ENCODE peak calls at places on chromosome 2, in five cellular contexts. X is lower lobe of right lung; Q is uterus; O is CD8-positive, alpha-beta T cell; K is GM23338. C is an unnamed sample.

GRCh38 chr2:85712849-85713612 is 18.9 kb downstream of the GNLY start:
- DNase-seq in X (peak; percentile 95), Q (no peak), O (no peak), K (no peak), C (no peak)

GRCh38 chr2:215461836-215462532 is 26.1 kb upstream of the FN1 start:
- DNase-seq in X (no peak), Q (no peak), O (no peak), K (no peak), C (no peak)

GRCh38 chr2:29192526-29192925 is 77.3 kb downstream of the CLIP4 start:
- DNase-seq in X (no peak), Q (no peak), O (no peak), K (no peak), C (no peak)

GRCh38 chr2:12059616-12060441 is 313.4 kb downstream of the LPIN1 start:
- DNase-seq in X (no peak), Q (no peak), O (no peak), K (no peak), C (no peak)

GRCh38 chr2:185373226-185373625 is 365.4 kb upstream of the FSIP2 start:
- DNase-seq in X (no peak), Q (no peak), O (no peak), K (no peak), C (no peak)

GRCh38 chr2:70684846-70685622 is 83.0 kb downstream of the ADD2 start:
- DNase-seq in X (no peak), Q (no peak), O (no peak), K (no peak), C (peak; percentile 3)

GRCh38 chr2:127043367-127044164 is 63.4 kb downstream of the BIN1 start:
- DNase-seq in X (no peak), Q (no peak), O (no peak), K (peak; percentile 49), C (no peak)

GRCh38 chr2:180255981-180256380 is 248.9 kb upstream of the CWC22 start:
- DNase-seq in X (no peak), Q (no peak), O (no peak), K (no peak), C (no peak)

GRCh38 chr2:238863231-238863630 is 15.3 kb downstream of the TWIST2 start:
- DNase-seq in X (no peak), Q (no peak), O (no peak), K (no peak), C (no peak)

GRCh38 chr2:111162718-111163331 is 42.1 kb downstream of the BCL2L11 start:
- DNase-seq in X (no peak), Q (no peak), O (no peak), K (no peak), C (no peak)

GRCh38 chr2:10256031-10256524 is 46.6 kb upstream of the HPCAL1 start:
- DNase-seq in X (peak; percentile 41), Q (no peak), O (no peak), K (no peak), C (no peak)

GRCh38 chr2:132668986-132669853 is 785 bp downstream of the LYPD1 start:
- DNase-seq in X (no peak), Q (no peak), O (no peak), K (peak; percentile 68), C (peak; percentile 44)
- TF ChIP-seq CTCF in X (no peak), Q (no peak), O (no peak), K (peak; percentile 19), C (peak; percentile 84)

GRCh38 chr2:24342110-24342910 is 18.0 kb downstream of the ITSN2 start:
- DNase-seq in X (no peak), Q (no peak), O (no peak), K (no peak), C (no peak)

GRCh38 chr2:24339856-24340262 is 20.5 kb downstream of the ITSN2 start:
- DNase-seq in X (no peak), Q (no peak), O (no peak), K (no peak), C (no peak)

GRCh38 chr2:24345937-24346336 is 14.4 kb downstream of the ITSN2 start:
- DNase-seq in X (no peak), Q (no peak), O (no peak), K (no peak), C (no peak)

GRCh38 chr2:24337958-24338357 is 22.4 kb downstream of the ITSN2 start:
- DNase-seq in X (no peak), Q (no peak), O (no peak), K (peak; percentile 36), C (no peak)

GRCh38 chr2:24343225-24343882 is 17.0 kb downstream of the ITSN2 start:
- DNase-seq in X (no peak), Q (no peak), O (no peak), K (no peak), C (no peak)
- H3K27ac ChIP-seq in X (no peak overlapping the region), Q (no peak overlapping the region), O (no peak overlapping the region), K (no peak overlapping the region), C (no peak overlapping the region)

DNA sequence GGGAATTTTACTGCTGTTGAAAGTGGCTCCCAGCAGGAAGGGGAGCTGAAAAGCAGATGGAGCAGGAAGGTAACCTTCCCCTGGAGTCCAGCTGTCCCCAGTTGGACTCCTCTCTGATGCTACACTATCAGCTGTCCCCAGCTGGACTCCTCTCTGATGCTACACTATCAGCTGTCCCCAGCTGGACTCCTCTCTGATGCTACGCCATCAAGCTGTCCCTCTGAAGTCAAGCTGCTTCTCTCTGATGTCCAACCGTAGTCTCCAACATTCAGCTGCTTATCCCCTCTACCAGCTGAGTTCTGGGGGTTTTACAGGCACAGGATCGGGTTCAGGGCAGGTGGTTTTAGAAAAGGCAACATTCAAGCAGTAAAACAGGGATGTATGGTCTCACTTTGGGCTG is 19.8 kb upstream of the SUCLG1 start:
- DNase-seq in X (no peak), Q (no peak), O (no peak), K (no peak), C (no peak)
- H3K4me3 ChIP-seq in X (no peak overlapping the region), Q (no peak overlapping the region), O (no peak overlapping the region), K (no peak overlapping the region), C (no peak overlapping the region)

DNA sequence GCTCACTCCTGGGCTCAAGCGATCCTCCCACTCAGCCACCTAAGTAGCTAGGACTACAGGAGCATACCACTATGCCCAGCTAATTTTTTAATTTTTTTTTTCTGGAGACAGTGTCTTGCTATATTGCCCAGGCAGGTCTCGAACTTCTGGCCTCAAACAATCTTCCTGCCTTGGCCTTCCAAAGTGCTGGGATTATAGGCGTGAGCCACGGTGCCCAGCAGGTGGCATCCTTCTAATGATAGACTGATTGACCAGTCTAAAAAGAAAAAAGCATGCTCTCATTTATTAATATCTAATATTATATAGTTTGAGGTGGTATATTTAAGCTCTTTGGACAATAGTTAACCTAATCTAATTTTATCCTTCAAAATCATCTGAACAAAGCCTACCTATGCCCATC is 198.6 kb downstream of the CAMKMT start:
- DNase-seq in X (peak; percentile 47), Q (no peak), O (no peak), K (no peak), C (peak; percentile 69)
- TF ChIP-seq CTCF in X (peak; percentile 27), Q (no peak), O (no peak), K (peak; percentile 56), C (peak; percentile 38)

DNA sequence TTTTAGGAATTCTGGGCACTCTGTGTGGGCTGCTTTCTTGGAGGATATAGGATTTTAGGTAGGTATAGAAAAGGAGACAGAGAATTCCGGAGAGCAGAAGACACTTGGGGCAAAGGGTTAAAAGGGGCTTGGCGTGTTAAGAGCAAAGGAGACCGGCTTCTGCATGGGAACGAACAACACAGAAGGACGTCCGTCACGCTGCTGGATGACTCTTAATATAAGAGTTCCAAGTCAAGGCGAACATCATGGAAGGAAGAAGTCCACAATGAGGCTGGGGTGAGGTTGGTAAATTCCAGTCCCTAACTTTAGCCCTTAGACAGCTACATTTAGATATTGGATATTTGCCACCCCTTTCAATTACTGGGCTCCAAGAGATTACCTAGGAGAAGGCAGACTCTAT is 15.9 kb upstream of the SLC20A1 start:
- DNase-seq in X (no peak), Q (no peak), O (no peak), K (no peak), C (no peak)
- H3K27ac ChIP-seq in X (no peak overlapping the region), Q (no peak overlapping the region), O (no peak overlapping the region), K (no peak overlapping the region), C (peak overlapping the region; percentile 84)

C was measured in WERI-Rb-1.